ENCODE peak calls at places on chromosomes 1 and 21, in nine cellular contexts. One of them, this sample, is unnamed.

GRCh38 chr1:189851806-189852367 is 625.8 kb downstream of the BRINP3 start:
- DNase-seq in C1 segment of cervical spinal cord: no peak
- DNase-seq in T-helper 2 cell treated with Interferon-gamma antibody and Interleukin-4, amounts not matched to agents 5 μg/mL and 100 μg/mL, for 36 hours: no peak
- DNase-seq in H4: no peak
- DNase-seq in heart right ventricle: no peak
- DNase-seq in activated naive CD8-positive, alpha-beta T cell treated with anti-CD3 and anti-CD28 coated beads for 36 hours: no peak
- DNase-seq in uterus: no peak
- DNase-seq in activated T-cell treated with anti-CD3 and anti-CD28 coated beads, Interleukin-2, amount 50 U/mL, for 72 hours: no peak
- DNase-seq in pancreas: no peak
- DNase-seq in this sample: no peak

GRCh38 chr1:22665752-22666151 is 12.7 kb downstream of the C1QB start:
- DNase-seq in uterus: no peak
- DNase-seq in activated naive CD8-positive, alpha-beta T cell treated with anti-CD3 and anti-CD28 coated beads for 36 hours: no peak
- DNase-seq in heart right ventricle: no peak
- DNase-seq in H4: no peak
- DNase-seq in T-helper 2 cell treated with Interferon-gamma antibody and Interleukin-4, amounts not matched to agents 5 μg/mL and 100 μg/mL, for 36 hours: no peak
- DNase-seq in pancreas: no peak
- DNase-seq in activated T-cell treated with anti-CD3 and anti-CD28 coated beads, Interleukin-2, amount 50 U/mL, for 72 hours: no peak
- DNase-seq in C1 segment of cervical spinal cord: no peak
- DNase-seq in this sample: no peak

GRCh38 chr1:209896346-209896745 is 41.7 kb upstream of the SYT14 start:
- DNase-seq in H4: no peak
- DNase-seq in uterus: no peak
- DNase-seq in activated T-cell treated with anti-CD3 and anti-CD28 coated beads, Interleukin-2, amount 50 U/mL, for 72 hours: no peak
- DNase-seq in activated naive CD8-positive, alpha-beta T cell treated with anti-CD3 and anti-CD28 coated beads for 36 hours: no peak
- DNase-seq in pancreas: no peak
- DNase-seq in T-helper 2 cell treated with Interferon-gamma antibody and Interleukin-4, amounts not matched to agents 5 μg/mL and 100 μg/mL, for 36 hours: no peak
- DNase-seq in heart right ventricle: no peak
- DNase-seq in C1 segment of cervical spinal cord: no peak
- DNase-seq in this sample: no peak

GRCh38 chr21:45504516-45505415 is 37.5 kb downstream of the SLC19A1 start:
- DNase-seq in T-helper 2 cell treated with Interferon-gamma antibody and Interleukin-4, amounts not matched to agents 5 μg/mL and 100 μg/mL, for 36 hours: no peak
- DNase-seq in H4: no peak
- DNase-seq in activated T-cell treated with anti-CD3 and anti-CD28 coated beads, Interleukin-2, amount 50 U/mL, for 72 hours: no peak
- DNase-seq in C1 segment of cervical spinal cord: no peak
- DNase-seq in activated naive CD8-positive, alpha-beta T cell treated with anti-CD3 and anti-CD28 coated beads for 36 hours: no peak
- DNase-seq in pancreas: peak
- DNase-seq in uterus: no peak
- DNase-seq in heart right ventricle: peak
- DNase-seq in this sample: no peak

GRCh38 chr21:25997788-25998611 is 172.6 kb downstream of the APP start:
- DNase-seq in T-helper 2 cell treated with Interferon-gamma antibody and Interleukin-4, amounts not matched to agents 5 μg/mL and 100 μg/mL, for 36 hours: no peak
- DNase-seq in pancreas: peak
- DNase-seq in activated T-cell treated with anti-CD3 and anti-CD28 coated beads, Interleukin-2, amount 50 U/mL, for 72 hours: no peak
- DNase-seq in uterus: no peak
- DNase-seq in C1 segment of cervical spinal cord: no peak
- DNase-seq in heart right ventricle: no peak
- DNase-seq in activated naive CD8-positive, alpha-beta T cell treated with anti-CD3 and anti-CD28 coated beads for 36 hours: no peak
- DNase-seq in H4: no peak
- DNase-seq in this sample: peak

GRCh38 chr1:159872896-159873295 is 10.4 kb upstream of the VSIG8 start:
- DNase-seq in uterus: no peak
- DNase-seq in pancreas: no peak
- DNase-seq in H4: no peak
- DNase-seq in T-helper 2 cell treated with Interferon-gamma antibody and Interleukin-4, amounts not matched to agents 5 μg/mL and 100 μg/mL, for 36 hours: no peak
- DNase-seq in activated naive CD8-positive, alpha-beta T cell treated with anti-CD3 and anti-CD28 coated beads for 36 hours: no peak
- DNase-seq in activated T-cell treated with anti-CD3 and anti-CD28 coated beads, Interleukin-2, amount 50 U/mL, for 72 hours: no peak
- DNase-seq in C1 segment of cervical spinal cord: no peak
- DNase-seq in heart right ventricle: no peak
- DNase-seq in this sample: no peak

GRCh38 chr1:210822897-210823296 is 311.1 kb downstream of the KCNH1 start:
- DNase-seq in pancreas: no peak
- DNase-seq in C1 segment of cervical spinal cord: no peak
- DNase-seq in heart right ventricle: no peak
- DNase-seq in activated T-cell treated with anti-CD3 and anti-CD28 coated beads, Interleukin-2, amount 50 U/mL, for 72 hours: no peak
- DNase-seq in activated naive CD8-positive, alpha-beta T cell treated with anti-CD3 and anti-CD28 coated beads for 36 hours: no peak
- DNase-seq in H4: no peak
- DNase-seq in uterus: no peak
- DNase-seq in T-helper 2 cell treated with Interferon-gamma antibody and Interleukin-4, amounts not matched to agents 5 μg/mL and 100 μg/mL, for 36 hours: no peak
- DNase-seq in this sample: no peak

GRCh38 chr1:21284206-21285137 is 5.8 kb downstream of the ECE1 start:
- DNase-seq in T-helper 2 cell treated with Interferon-gamma antibody and Interleukin-4, amounts not matched to agents 5 μg/mL and 100 μg/mL, for 36 hours: no peak
- DNase-seq in activated naive CD8-positive, alpha-beta T cell treated with anti-CD3 and anti-CD28 coated beads for 36 hours: no peak
- DNase-seq in heart right ventricle: no peak
- DNase-seq in uterus: no peak
- DNase-seq in C1 segment of cervical spinal cord: no peak
- DNase-seq in pancreas: peak
- DNase-seq in activated T-cell treated with anti-CD3 and anti-CD28 coated beads, Interleukin-2, amount 50 U/mL, for 72 hours: no peak
- DNase-seq in H4: no peak
- DNase-seq in this sample: no peak

GRCh38 chr1:237717121-237717520 is 173.6 kb downstream of the ZP4 start:
- DNase-seq in H4: no peak
- DNase-seq in uterus: no peak
- DNase-seq in T-helper 2 cell treated with Interferon-gamma antibody and Interleukin-4, amounts not matched to agents 5 μg/mL and 100 μg/mL, for 36 hours: no peak
- DNase-seq in heart right ventricle: no peak
- DNase-seq in activated naive CD8-positive, alpha-beta T cell treated with anti-CD3 and anti-CD28 coated beads for 36 hours: no peak
- DNase-seq in pancreas: no peak
- DNase-seq in activated T-cell treated with anti-CD3 and anti-CD28 coated beads, Interleukin-2, amount 50 U/mL, for 72 hours: no peak
- DNase-seq in C1 segment of cervical spinal cord: no peak
- DNase-seq in this sample: no peak

GRCh38 chr1:229070168-229070567 is 200.7 kb upstream of the RAB4A start:
- DNase-seq in C1 segment of cervical spinal cord: peak
- DNase-seq in pancreas: peak
- DNase-seq in T-helper 2 cell treated with Interferon-gamma antibody and Interleukin-4, amounts not matched to agents 5 μg/mL and 100 μg/mL, for 36 hours: no peak
- DNase-seq in activated T-cell treated with anti-CD3 and anti-CD28 coated beads, Interleukin-2, amount 50 U/mL, for 72 hours: no peak
- DNase-seq in activated naive CD8-positive, alpha-beta T cell treated with anti-CD3 and anti-CD28 coated beads for 36 hours: no peak
- DNase-seq in heart right ventricle: peak
- DNase-seq in uterus: no peak
- DNase-seq in H4: peak
- DNase-seq in this sample: peak

GRCh38 chr21:29073222-29074006 is at the start of gene CCT8:
- DNase-seq in activated naive CD8-positive, alpha-beta T cell treated with anti-CD3 and anti-CD28 coated beads for 36 hours: peak
- DNase-seq in uterus: peak
- DNase-seq in pancreas: peak
- DNase-seq in activated T-cell treated with anti-CD3 and anti-CD28 coated beads, Interleukin-2, amount 50 U/mL, for 72 hours: peak
- DNase-seq in heart right ventricle: peak
- DNase-seq in T-helper 2 cell treated with Interferon-gamma antibody and Interleukin-4, amounts not matched to agents 5 μg/mL and 100 μg/mL, for 36 hours: peak
- DNase-seq in H4: peak
- DNase-seq in C1 segment of cervical spinal cord: peak
- DNase-seq in this sample: peak

GRCh38 chr1:223738465-223739365 is 26.4 kb downstream of the CAPN2 start:
- DNase-seq in pancreas: no peak
- DNase-seq in T-helper 2 cell treated with Interferon-gamma antibody and Interleukin-4, amounts not matched to agents 5 μg/mL and 100 μg/mL, for 36 hours: no peak
- DNase-seq in C1 segment of cervical spinal cord: no peak
- DNase-seq in heart right ventricle: no peak
- DNase-seq in activated T-cell treated with anti-CD3 and anti-CD28 coated beads, Interleukin-2, amount 50 U/mL, for 72 hours: no peak
- DNase-seq in H4: no peak
- DNase-seq in uterus: peak
- DNase-seq in activated naive CD8-positive, alpha-beta T cell treated with anti-CD3 and anti-CD28 coated beads for 36 hours: no peak
- DNase-seq in this sample: no peak

GRCh38 chr21:14753069-14753465 is 207.0 kb upstream of the SAMSN1 start:
- DNase-seq in H4: no peak
- DNase-seq in C1 segment of cervical spinal cord: no peak
- DNase-seq in heart right ventricle: no peak
- DNase-seq in uterus: no peak
- DNase-seq in T-helper 2 cell treated with Interferon-gamma antibody and Interleukin-4, amounts not matched to agents 5 μg/mL and 100 μg/mL, for 36 hours: no peak
- DNase-seq in activated T-cell treated with anti-CD3 and anti-CD28 coated beads, Interleukin-2, amount 50 U/mL, for 72 hours: no peak
- DNase-seq in activated naive CD8-positive, alpha-beta T cell treated with anti-CD3 and anti-CD28 coated beads for 36 hours: no peak
- DNase-seq in pancreas: no peak
- DNase-seq in this sample: no peak

GRCh38 chr1:110647254-110647891 is 27.4 kb downstream of the KCNA3 start:
- DNase-seq in activated T-cell treated with anti-CD3 and anti-CD28 coated beads, Interleukin-2, amount 50 U/mL, for 72 hours: no peak
- DNase-seq in uterus: no peak
- DNase-seq in heart right ventricle: no peak
- DNase-seq in pancreas: no peak
- DNase-seq in activated naive CD8-positive, alpha-beta T cell treated with anti-CD3 and anti-CD28 coated beads for 36 hours: no peak
- DNase-seq in T-helper 2 cell treated with Interferon-gamma antibody and Interleukin-4, amounts not matched to agents 5 μg/mL and 100 μg/mL, for 36 hours: no peak
- DNase-seq in C1 segment of cervical spinal cord: no peak
- DNase-seq in H4: peak
- DNase-seq in this sample: no peak

GRCh38 chr1:46900401-46900800 is 40.9 kb downstream of the CYP4A11 start:
- DNase-seq in T-helper 2 cell treated with Interferon-gamma antibody and Interleukin-4, amounts not matched to agents 5 μg/mL and 100 μg/mL, for 36 hours: no peak
- DNase-seq in C1 segment of cervical spinal cord: no peak
- DNase-seq in activated T-cell treated with anti-CD3 and anti-CD28 coated beads, Interleukin-2, amount 50 U/mL, for 72 hours: no peak
- DNase-seq in uterus: no peak
- DNase-seq in H4: no peak
- DNase-seq in pancreas: no peak
- DNase-seq in heart right ventricle: no peak
- DNase-seq in activated naive CD8-positive, alpha-beta T cell treated with anti-CD3 and anti-CD28 coated beads for 36 hours: no peak
- DNase-seq in this sample: no peak

GRCh38 chr1:89629146-89629545 is 3.8 kb upstream of the LRRC8C start:
- DNase-seq in T-helper 2 cell treated with Interferon-gamma antibody and Interleukin-4, amounts not matched to agents 5 μg/mL and 100 μg/mL, for 36 hours: no peak
- DNase-seq in activated T-cell treated with anti-CD3 and anti-CD28 coated beads, Interleukin-2, amount 50 U/mL, for 72 hours: no peak
- DNase-seq in activated naive CD8-positive, alpha-beta T cell treated with anti-CD3 and anti-CD28 coated beads for 36 hours: no peak
- DNase-seq in C1 segment of cervical spinal cord: no peak
- DNase-seq in pancreas: no peak
- DNase-seq in uterus: no peak
- DNase-seq in heart right ventricle: no peak
- DNase-seq in H4: no peak
- DNase-seq in this sample: no peak

GRCh38 chr1:58812468-58812867 is 28.6 kb upstream of the JUN start:
- DNase-seq in C1 segment of cervical spinal cord: no peak
- DNase-seq in heart right ventricle: no peak
- DNase-seq in uterus: no peak
- DNase-seq in H4: no peak
- DNase-seq in activated T-cell treated with anti-CD3 and anti-CD28 coated beads, Interleukin-2, amount 50 U/mL, for 72 hours: no peak
- DNase-seq in pancreas: no peak
- DNase-seq in activated naive CD8-positive, alpha-beta T cell treated with anti-CD3 and anti-CD28 coated beads for 36 hours: no peak
- DNase-seq in T-helper 2 cell treated with Interferon-gamma antibody and Interleukin-4, amounts not matched to agents 5 μg/mL and 100 μg/mL, for 36 hours: no peak
- DNase-seq in this sample: no peak

GRCh38 chr1:20590313-20590777 is 1.4 kb downstream of the CDA start:
- DNase-seq in uterus: no peak
- DNase-seq in H4: no peak
- DNase-seq in C1 segment of cervical spinal cord: no peak
- DNase-seq in pancreas: no peak
- DNase-seq in heart right ventricle: no peak
- DNase-seq in activated T-cell treated with anti-CD3 and anti-CD28 coated beads, Interleukin-2, amount 50 U/mL, for 72 hours: no peak
- DNase-seq in activated naive CD8-positive, alpha-beta T cell treated with anti-CD3 and anti-CD28 coated beads for 36 hours: no peak
- DNase-seq in T-helper 2 cell treated with Interferon-gamma antibody and Interleukin-4, amounts not matched to agents 5 μg/mL and 100 μg/mL, for 36 hours: no peak
- DNase-seq in this sample: no peak

GRCh38 chr1:119764220-119764619 is 4.5 kb downstream of the HMGCS2 start:
- DNase-seq in T-helper 2 cell treated with Interferon-gamma antibody and Interleukin-4, amounts not matched to agents 5 μg/mL and 100 μg/mL, for 36 hours: no peak
- DNase-seq in activated T-cell treated with anti-CD3 and anti-CD28 coated beads, Interleukin-2, amount 50 U/mL, for 72 hours: no peak
- DNase-seq in pancreas: no peak
- DNase-seq in heart right ventricle: no peak
- DNase-seq in activated naive CD8-positive, alpha-beta T cell treated with anti-CD3 and anti-CD28 coated beads for 36 hours: no peak
- DNase-seq in C1 segment of cervical spinal cord: no peak
- DNase-seq in H4: no peak
- DNase-seq in uterus: no peak
- DNase-seq in this sample: no peak

GRCh38 chr1:239722080-239722479 is 335.7 kb downstream of the CHRM3 start:
- DNase-seq in T-helper 2 cell treated with Interferon-gamma antibody and Interleukin-4, amounts not matched to agents 5 μg/mL and 100 μg/mL, for 36 hours: no peak
- DNase-seq in activated T-cell treated with anti-CD3 and anti-CD28 coated beads, Interleukin-2, amount 50 U/mL, for 72 hours: no peak
- DNase-seq in H4: no peak
- DNase-seq in activated naive CD8-positive, alpha-beta T cell treated with anti-CD3 and anti-CD28 coated beads for 36 hours: no peak
- DNase-seq in heart right ventricle: no peak
- DNase-seq in pancreas: no peak
- DNase-seq in uterus: no peak
- DNase-seq in C1 segment of cervical spinal cord: no peak
- DNase-seq in this sample: no peak

GRCh38 chr1:55530749-55531478 is 315.8 kb upstream of the USP24 start:
- DNase-seq in uterus: no peak
- DNase-seq in activated naive CD8-positive, alpha-beta T cell treated with anti-CD3 and anti-CD28 coated beads for 36 hours: no peak
- DNase-seq in C1 segment of cervical spinal cord: no peak
- DNase-seq in H4: no peak
- DNase-seq in T-helper 2 cell treated with Interferon-gamma antibody and Interleukin-4, amounts not matched to agents 5 μg/mL and 100 μg/mL, for 36 hours: no peak
- DNase-seq in pancreas: no peak
- DNase-seq in heart right ventricle: no peak
- DNase-seq in activated T-cell treated with anti-CD3 and anti-CD28 coated beads, Interleukin-2, amount 50 U/mL, for 72 hours: no peak
- DNase-seq in this sample: no peak

GRCh38 chr21:42865361-42866160 is 13.8 kb downstream of the WDR4 start:
- DNase-seq in T-helper 2 cell treated with Interferon-gamma antibody and Interleukin-4, amounts not matched to agents 5 μg/mL and 100 μg/mL, for 36 hours: no peak
- DNase-seq in C1 segment of cervical spinal cord: peak
- DNase-seq in activated T-cell treated with anti-CD3 and anti-CD28 coated beads, Interleukin-2, amount 50 U/mL, for 72 hours: no peak
- DNase-seq in heart right ventricle: peak
- DNase-seq in uterus: no peak
- DNase-seq in pancreas: no peak
- DNase-seq in activated naive CD8-positive, alpha-beta T cell treated with anti-CD3 and anti-CD28 coated beads for 36 hours: no peak
- DNase-seq in H4: no peak
- DNase-seq in this sample: peak

GRCh38 chr1:182716740-182717720 is 32.6 kb upstream of the RGS8 start:
- DNase-seq in T-helper 2 cell treated with Interferon-gamma antibody and Interleukin-4, amounts not matched to agents 5 μg/mL and 100 μg/mL, for 36 hours: no peak
- DNase-seq in heart right ventricle: no peak
- DNase-seq in uterus: no peak
- DNase-seq in H4: no peak
- DNase-seq in activated naive CD8-positive, alpha-beta T cell treated with anti-CD3 and anti-CD28 coated beads for 36 hours: no peak
- DNase-seq in pancreas: no peak
- DNase-seq in activated T-cell treated with anti-CD3 and anti-CD28 coated beads, Interleukin-2, amount 50 U/mL, for 72 hours: no peak
- DNase-seq in C1 segment of cervical spinal cord: no peak
- DNase-seq in this sample: no peak

GRCh38 chr1:164155337-164155850 is 403.6 kb upstream of the PBX1 start:
- DNase-seq in T-helper 2 cell treated with Interferon-gamma antibody and Interleukin-4, amounts not matched to agents 5 μg/mL and 100 μg/mL, for 36 hours: no peak
- DNase-seq in H4: no peak
- DNase-seq in uterus: no peak
- DNase-seq in C1 segment of cervical spinal cord: no peak
- DNase-seq in pancreas: no peak
- DNase-seq in activated naive CD8-positive, alpha-beta T cell treated with anti-CD3 and anti-CD28 coated beads for 36 hours: no peak
- DNase-seq in heart right ventricle: no peak
- DNase-seq in activated T-cell treated with anti-CD3 and anti-CD28 coated beads, Interleukin-2, amount 50 U/mL, for 72 hours: no peak
- DNase-seq in this sample: no peak

GRCh38 chr1:29488794-29489309 is 252.5 kb downstream of the PTPRU start:
- DNase-seq in C1 segment of cervical spinal cord: no peak
- DNase-seq in H4: no peak
- DNase-seq in activated naive CD8-positive, alpha-beta T cell treated with anti-CD3 and anti-CD28 coated beads for 36 hours: no peak
- DNase-seq in activated T-cell treated with anti-CD3 and anti-CD28 coated beads, Interleukin-2, amount 50 U/mL, for 72 hours: no peak
- DNase-seq in pancreas: no peak
- DNase-seq in T-helper 2 cell treated with Interferon-gamma antibody and Interleukin-4, amounts not matched to agents 5 μg/mL and 100 μg/mL, for 36 hours: no peak
- DNase-seq in heart right ventricle: no peak
- DNase-seq in uterus: no peak
- DNase-seq in this sample: no peak

GRCh38 chr1:65119951-65120350 is 28.1 kb upstream of the AK4 start:
- DNase-seq in activated naive CD8-positive, alpha-beta T cell treated with anti-CD3 and anti-CD28 coated beads for 36 hours: no peak
- DNase-seq in heart right ventricle: no peak
- DNase-seq in activated T-cell treated with anti-CD3 and anti-CD28 coated beads, Interleukin-2, amount 50 U/mL, for 72 hours: no peak
- DNase-seq in H4: no peak
- DNase-seq in uterus: no peak
- DNase-seq in pancreas: no peak
- DNase-seq in T-helper 2 cell treated with Interferon-gamma antibody and Interleukin-4, amounts not matched to agents 5 μg/mL and 100 μg/mL, for 36 hours: no peak
- DNase-seq in C1 segment of cervical spinal cord: no peak
- DNase-seq in this sample: no peak

GRCh38 chr1:38444770-38445442 is 398.3 kb upstream of the POU3F1 start:
- DNase-seq in activated T-cell treated with anti-CD3 and anti-CD28 coated beads, Interleukin-2, amount 50 U/mL, for 72 hours: no peak
- DNase-seq in heart right ventricle: no peak
- DNase-seq in uterus: no peak
- DNase-seq in H4: no peak
- DNase-seq in T-helper 2 cell treated with Interferon-gamma antibody and Interleukin-4, amounts not matched to agents 5 μg/mL and 100 μg/mL, for 36 hours: no peak
- DNase-seq in pancreas: no peak
- DNase-seq in C1 segment of cervical spinal cord: no peak
- DNase-seq in activated naive CD8-positive, alpha-beta T cell treated with anti-CD3 and anti-CD28 coated beads for 36 hours: no peak
- DNase-seq in this sample: no peak

GRCh38 chr1:111197598-111198289 is 2.7 kb downstream of the DENND2D start:
- DNase-seq in C1 segment of cervical spinal cord: no peak
- DNase-seq in activated T-cell treated with anti-CD3 and anti-CD28 coated beads, Interleukin-2, amount 50 U/mL, for 72 hours: no peak
- DNase-seq in pancreas: no peak
- DNase-seq in H4: no peak
- DNase-seq in T-helper 2 cell treated with Interferon-gamma antibody and Interleukin-4, amounts not matched to agents 5 μg/mL and 100 μg/mL, for 36 hours: no peak
- DNase-seq in activated naive CD8-positive, alpha-beta T cell treated with anti-CD3 and anti-CD28 coated beads for 36 hours: peak
- DNase-seq in heart right ventricle: no peak
- DNase-seq in uterus: no peak
- DNase-seq in this sample: no peak

GRCh38 chr1:19337289-19337688 is 25.2 kb downstream of the SLC66A1 start:
- DNase-seq in T-helper 2 cell treated with Interferon-gamma antibody and Interleukin-4, amounts not matched to agents 5 μg/mL and 100 μg/mL, for 36 hours: no peak
- DNase-seq in C1 segment of cervical spinal cord: no peak
- DNase-seq in activated T-cell treated with anti-CD3 and anti-CD28 coated beads, Interleukin-2, amount 50 U/mL, for 72 hours: no peak
- DNase-seq in heart right ventricle: no peak
- DNase-seq in pancreas: no peak
- DNase-seq in H4: no peak
- DNase-seq in uterus: no peak
- DNase-seq in activated naive CD8-positive, alpha-beta T cell treated with anti-CD3 and anti-CD28 coated beads for 36 hours: no peak
- DNase-seq in this sample: no peak

GRCh38 chr1:177646757-177647730 is 322.8 kb downstream of the SEC16B start:
- DNase-seq in uterus: no peak
- DNase-seq in pancreas: no peak
- DNase-seq in activated T-cell treated with anti-CD3 and anti-CD28 coated beads, Interleukin-2, amount 50 U/mL, for 72 hours: no peak
- DNase-seq in heart right ventricle: no peak
- DNase-seq in T-helper 2 cell treated with Interferon-gamma antibody and Interleukin-4, amounts not matched to agents 5 μg/mL and 100 μg/mL, for 36 hours: no peak
- DNase-seq in H4: no peak
- DNase-seq in activated naive CD8-positive, alpha-beta T cell treated with anti-CD3 and anti-CD28 coated beads for 36 hours: no peak
- DNase-seq in C1 segment of cervical spinal cord: no peak
- DNase-seq in this sample: no peak

GRCh38 chr1:189983156-189983555 is 494.5 kb downstream of the BRINP3 start:
- DNase-seq in H4: no peak
- DNase-seq in C1 segment of cervical spinal cord: no peak
- DNase-seq in activated naive CD8-positive, alpha-beta T cell treated with anti-CD3 and anti-CD28 coated beads for 36 hours: no peak
- DNase-seq in uterus: no peak
- DNase-seq in activated T-cell treated with anti-CD3 and anti-CD28 coated beads, Interleukin-2, amount 50 U/mL, for 72 hours: no peak
- DNase-seq in pancreas: no peak
- DNase-seq in T-helper 2 cell treated with Interferon-gamma antibody and Interleukin-4, amounts not matched to agents 5 μg/mL and 100 μg/mL, for 36 hours: no peak
- DNase-seq in heart right ventricle: no peak
- DNase-seq in this sample: no peak

This sample was measured in frontal cortex.